ENCODE peak calls at places on chromosomes 13 and 19, in five cellular contexts. One of them, this sample, is unnamed.

GRCh38 chr13:73520566-73521290 is 461.9 kb downstream of the KLF5 start:
- DNase-seq in stomach: no peak
- DNase-seq in nucleus accumbens: no peak
- DNase-seq in stimulated activated naive CD4-positive, alpha-beta T cell treated with Interleukin-2 at 50 U/mL for 16 hours: no peak
- DNase-seq in naive B cell: no peak
- DNase-seq in this sample: no peak

GRCh38 chr19:11151181-11151580 is 4.4 kb downstream of the SPC24 start:
- DNase-seq in stomach: no peak
- DNase-seq in nucleus accumbens: no peak
- DNase-seq in stimulated activated naive CD4-positive, alpha-beta T cell treated with Interleukin-2 at 50 U/mL for 16 hours: no peak
- DNase-seq in naive B cell: no peak
- DNase-seq in this sample: no peak

GRCh38 chr19:34480971-34481821 is at the start of gene WTIP:
- DNase-seq in stomach: peak
- DNase-seq in nucleus accumbens: no peak
- DNase-seq in stimulated activated naive CD4-positive, alpha-beta T cell treated with Interleukin-2 at 50 U/mL for 16 hours: no peak
- DNase-seq in naive B cell: no peak
- DNase-seq in this sample: no peak

GRCh38 chr19:35167251-35168119 is 12.9 kb downstream of the FXYD5 start:
- DNase-seq in stomach: no peak
- DNase-seq in nucleus accumbens: no peak
- DNase-seq in stimulated activated naive CD4-positive, alpha-beta T cell treated with Interleukin-2 at 50 U/mL for 16 hours: no peak
- DNase-seq in naive B cell: peak
- DNase-seq in this sample: no peak

GRCh38 chr13:108787709-108788394 is 158.4 kb downstream of the MYO16 start:
- DNase-seq in stomach: no peak
- DNase-seq in nucleus accumbens: no peak
- DNase-seq in stimulated activated naive CD4-positive, alpha-beta T cell treated with Interleukin-2 at 50 U/mL for 16 hours: no peak
- DNase-seq in naive B cell: no peak
- DNase-seq in this sample: no peak

GRCh38 chr13:44470623-44471562 is 97.3 kb downstream of the SERP2 start:
- DNase-seq in stomach: no peak
- DNase-seq in nucleus accumbens: no peak
- DNase-seq in stimulated activated naive CD4-positive, alpha-beta T cell treated with Interleukin-2 at 50 U/mL for 16 hours: no peak
- DNase-seq in naive B cell: no peak
- DNase-seq in this sample: no peak

GRCh38 chr13:76762731-76763130 is 123.5 kb downstream of the KCTD12 start:
- DNase-seq in stomach: no peak
- DNase-seq in nucleus accumbens: no peak
- DNase-seq in stimulated activated naive CD4-positive, alpha-beta T cell treated with Interleukin-2 at 50 U/mL for 16 hours: no peak
- DNase-seq in naive B cell: no peak
- DNase-seq in this sample: no peak

GRCh38 chr19:801861-802496 is 4.7 kb downstream of the PTBP1 start:
- DNase-seq in stomach: peak
- DNase-seq in nucleus accumbens: no peak
- DNase-seq in stimulated activated naive CD4-positive, alpha-beta T cell treated with Interleukin-2 at 50 U/mL for 16 hours: no peak
- DNase-seq in naive B cell: no peak
- DNase-seq in this sample: no peak

GRCh38 chr19:23101241-23101640 is 15.6 kb upstream of the ZNF730 start:
- DNase-seq in stomach: no peak
- DNase-seq in nucleus accumbens: no peak
- DNase-seq in stimulated activated naive CD4-positive, alpha-beta T cell treated with Interleukin-2 at 50 U/mL for 16 hours: no peak
- DNase-seq in naive B cell: no peak
- DNase-seq in this sample: no peak

GRCh38 chr13:42066542-42066941 is 18.1 kb downstream of the DGKH start:
- DNase-seq in stomach: no peak
- DNase-seq in nucleus accumbens: no peak
- DNase-seq in stimulated activated naive CD4-positive, alpha-beta T cell treated with Interleukin-2 at 50 U/mL for 16 hours: no peak
- DNase-seq in naive B cell: no peak
- DNase-seq in this sample: no peak

GRCh38 chr13:59837101-59837500 is 326.6 kb downstream of the DIAPH3 start:
- DNase-seq in stomach: no peak
- DNase-seq in nucleus accumbens: no peak
- DNase-seq in stimulated activated naive CD4-positive, alpha-beta T cell treated with Interleukin-2 at 50 U/mL for 16 hours: no peak
- DNase-seq in naive B cell: no peak
- DNase-seq in this sample: no peak

GRCh38 chr13:39282400-39282972 is 244.2 kb downstream of the NHLRC3 start:
- DNase-seq in stomach: no peak
- DNase-seq in nucleus accumbens: no peak
- DNase-seq in stimulated activated naive CD4-positive, alpha-beta T cell treated with Interleukin-2 at 50 U/mL for 16 hours: no peak
- DNase-seq in naive B cell: no peak
- DNase-seq in this sample: peak

GRCh38 chr19:19040417-19040816 is 7.0 kb downstream of the ARMC6 start:
- DNase-seq in stomach: peak
- DNase-seq in nucleus accumbens: no peak
- DNase-seq in stimulated activated naive CD4-positive, alpha-beta T cell treated with Interleukin-2 at 50 U/mL for 16 hours: no peak
- DNase-seq in naive B cell: no peak
- DNase-seq in this sample: no peak

GRCh38 chr19:11769995-11770394 is 3.2 kb downstream of the ZNF441 start:
- DNase-seq in stomach: no peak
- DNase-seq in nucleus accumbens: no peak
- DNase-seq in stimulated activated naive CD4-positive, alpha-beta T cell treated with Interleukin-2 at 50 U/mL for 16 hours: no peak
- DNase-seq in naive B cell: no peak
- DNase-seq in this sample: no peak

GRCh38 chr13:66345988-66346387 is 884.1 kb downstream of the PCDH9 start:
- DNase-seq in stomach: no peak
- DNase-seq in nucleus accumbens: no peak
- DNase-seq in stimulated activated naive CD4-positive, alpha-beta T cell treated with Interleukin-2 at 50 U/mL for 16 hours: no peak
- DNase-seq in naive B cell: no peak
- DNase-seq in this sample: no peak

This sample was measured in GM06990.